ENCODE peak calls at places on chromosomes 1 and 21, in seven cellular contexts. E is EH, P is posterior vena cava, U is fibroblast of gingiva, S is left ventricle myocardium superior, Z is MM.1S, F is epithelial cell of esophagus. W is an unnamed sample.

GRCh38 chr1:182257369-182258063 is 134.1 kb downstream of the GLUL start:
- DNase-seq in E (no peak), S (peak), U (no peak), F (no peak), P (no peak), Z (no peak), W (no peak)

GRCh38 chr1:166975361-166976129 is at the start of gene ILDR2:
- DNase-seq in U (peak), F (peak), E (peak), P (no peak), S (peak), Z (peak), W (no peak)

GRCh38 chr1:155646307-155646706 is 36.3 kb downstream of the MSTO1 start:
- DNase-seq in E (peak), P (no peak), S (peak), U (peak), Z (no peak), F (peak), W (no peak)

GRCh38 chr21:30994917-30995316 is 43.4 kb downstream of the KRTAP19-8 start:
- DNase-seq in E (no peak), P (no peak), Z (no peak), U (no peak), S (no peak), F (no peak), W (no peak)

GRCh38 chr1:201887116-201887866 is 1.4 kb upstream of the SHISA4 start:
- DNase-seq in Z (no peak), F (no peak), S (no peak), P (no peak), U (no peak), E (peak), W (no peak)

GRCh38 chr21:14356771-14357170 is 26.2 kb downstream of the HSPA13 start:
- DNase-seq in F (peak), S (no peak), P (no peak), U (no peak), E (no peak), Z (no peak), W (no peak)

GRCh38 chr1:38308780-38309179 is 262.2 kb upstream of the POU3F1 start:
- DNase-seq in P (no peak), S (no peak), Z (no peak), F (peak), E (peak), U (no peak), W (no peak)

GRCh38 chr1:221663321-221663720 is 78.6 kb downstream of the DUSP10 start:
- DNase-seq in F (no peak), E (no peak), U (no peak), P (no peak), S (no peak), Z (no peak), W (no peak)

GRCh38 chr1:200213392-200213791 is 185.9 kb downstream of the NR5A2 start:
- DNase-seq in P (no peak), E (no peak), S (no peak), F (no peak), U (no peak), Z (no peak), W (no peak)

GRCh38 chr1:84298688-84299535 is 2.6 kb upstream of the SAMD13 start:
- DNase-seq in S (peak), U (peak), F (peak), E (peak), P (peak), Z (no peak), W (peak)

GRCh38 chr21:33403786-33404571 is 766 bp downstream of the IFNGR2 start:
- DNase-seq in U (peak), F (peak), Z (peak), E (peak), S (peak), P (peak), W (peak)

W was measured in cardiac septum.